ENCODE peak calls at places on chromosomes 4 and X, in nine cellular contexts. K, L, G, W, O, C, J, V and E are unnamed samples.

GRCh38 chrX:154800508-154801207 is 4.6 kb downstream of the MPP1 start:
- DNase-seq in K (no peak), L (peak; percentile 14), G (no peak), W (no peak), O (no peak), C (peak; percentile 64), J (no peak), V (no peak), E (no peak)

GRCh38 chr4:82787342-82787741 is 11.3 kb downstream of the SCD5 start:
- DNase-seq in K (no peak), L (no peak), G (no peak), W (peak; percentile 56), O (no peak), C (no peak), J (no peak), V (peak; percentile 91), E (peak; percentile 46)

GRCh38 chr4:141389649-141390048 is 169.0 kb downstream of the ZNF330 start:
- DNase-seq in K (no peak), L (peak; percentile 76), G (no peak), W (no peak), O (no peak), C (no peak), J (no peak), V (no peak), E (peak; percentile 27)

GRCh38 chrX:48897157-48897620 is 379 bp downstream of the TIMM17B start:
- DNase-seq in K (peak; percentile 75), L (peak; percentile 73), G (peak; percentile 53), W (peak; percentile 62), O (peak; percentile 78), C (peak; percentile 76), J (peak; percentile 87), V (peak; percentile 76), E (peak; percentile 73)

GRCh38 chr4:41154814-41155177 is 59.5 kb downstream of the APBB2 start:
- DNase-seq in K (peak; percentile 36), L (no peak), G (no peak), W (no peak), O (no peak), C (no peak), J (no peak), V (no peak), E (peak; percentile 40)

GRCh38 chr4:2217726-2218125 is 24.2 kb downstream of the HAUS3 start:
- DNase-seq in K (peak; percentile 12), L (peak; percentile 10), G (no peak), W (peak; percentile 30), O (no peak), C (no peak), J (no peak), V (peak; percentile 46), E (peak; percentile 40)

GRCh38 chrX:30308263-30309138 is 689 bp downstream of the NR0B1 start:
- DNase-seq in K (no peak), L (peak; percentile 7), G (no peak), W (peak; percentile 15), O (no peak), C (no peak), J (peak; percentile 48), V (peak; percentile 7), E (peak; percentile 13)

GRCh38 chr4:15797320-15797719 is 19.2 kb downstream of the CD38 start:
- DNase-seq in K (no peak), L (no peak), G (no peak), W (no peak), O (no peak), C (no peak), J (no peak), V (peak; percentile 65), E (no peak)

GRCh38 chr4:86223472-86223871 is 136.4 kb downstream of the MAPK10 start:
- DNase-seq in K (peak; percentile 39), L (peak; percentile 70), G (peak; percentile 37), W (peak; percentile 63), O (peak; percentile 34), C (peak; percentile 2), J (no peak), V (peak; percentile 52), E (peak; percentile 46)

GRCh38 chr4:36006226-36006625 is 238.1 kb downstream of the ARAP2 start:
- DNase-seq in K (no peak), L (peak; percentile 37), G (no peak), W (peak; percentile 5), O (no peak), C (no peak), J (no peak), V (peak; percentile 88), E (peak; percentile 60)

GRCh38 chr4:102610007-102610406 is 108.8 kb downstream of the NFKB1 start:
- DNase-seq in K (peak; percentile 34), L (peak; percentile 37), G (no peak), W (peak; percentile 24), O (peak; percentile 38), C (no peak), J (no peak), V (no peak), E (no peak)

GRCh38 chrX:72245461-72246089 is 6.7 kb upstream of the ERCC6L start:
- DNase-seq in K (peak; percentile 68), L (peak; percentile 67), G (peak; percentile 23), W (peak; percentile 75), O (peak; percentile 31), C (no peak), J (peak; percentile 69), V (peak; percentile 55), E (peak; percentile 57)

GRCh38 chrX:12488781-12489180 is 302.4 kb upstream of the PRPS2 start:
- DNase-seq in K (no peak), L (peak; percentile 54), G (no peak), W (no peak), O (no peak), C (no peak), J (no peak), V (no peak), E (no peak)

GRCh38 chrX:31098081-31098480 is 26.2 kb upstream of the FTHL17 start:
- DNase-seq in K (no peak), L (no peak), G (no peak), W (no peak), O (no peak), C (no peak), J (no peak), V (no peak), E (no peak)

GRCh38 chr4:113919611-113920010 is 59.8 kb downstream of the ARSJ start:
- DNase-seq in K (peak; percentile 21), L (peak; percentile 25), G (no peak), W (peak; percentile 55), O (no peak), C (no peak), J (no peak), V (peak; percentile 66), E (peak; percentile 64)

GRCh38 chr4:3797831-3798500 is 31.8 kb downstream of the ADRA2C start:
- DNase-seq in K (no peak), L (no peak), G (no peak), W (no peak), O (no peak), C (no peak), J (peak; percentile 25), V (no peak), E (no peak)

GRCh38 chr4:151537726-151538125 is 128.8 kb downstream of the FHIP1A start:
- DNase-seq in K (peak; percentile 22), L (peak; percentile 89), G (no peak), W (peak; percentile 51), O (no peak), C (no peak), J (no peak), V (no peak), E (peak; percentile 45)

GRCh38 chr4:75107703-75108612 is 175.0 kb downstream of the PARM1 start:
- DNase-seq in K (peak; percentile 7), L (no peak), G (no peak), W (peak; percentile 23), O (no peak), C (no peak), J (no peak), V (peak; percentile 18), E (no peak)

GRCh38 chr4:188976644-188977115 is 837.4 kb downstream of the TRIML1 start:
- DNase-seq in K (peak; percentile 80), L (peak; percentile 21), G (peak; percentile 68), W (peak; percentile 50), O (no peak), C (peak; percentile 47), J (no peak), V (peak; percentile 47), E (peak; percentile 81)

GRCh38 chr4:99078931-99079624 is 9.5 kb downstream of the ADH5 start:
- DNase-seq in K (no peak), L (no peak), G (no peak), W (no peak), O (no peak), C (no peak), J (no peak), V (no peak), E (no peak)
- TF ChIP-seq CTCF in K (no peak), L (no peak), G (no peak), W (no peak), O (no peak), C (no peak), J (no peak), V (no peak), E (no peak)

GRCh38 chrX:136251042-136251991 is at the start of gene MAP7D3:
- DNase-seq in K (peak; percentile 48), L (peak; percentile 46), G (peak; percentile 71), W (peak; percentile 33), O (peak; percentile 76), C (no peak), J (peak; percentile 82), V (peak; percentile 70), E (peak; percentile 29)
- H3K4me3 ChIP-seq in K (peak within 1 kb of the TSS; percentile 71), L (peak within 1 kb of the TSS; percentile 66), G (peak within 1 kb of the TSS; percentile 83), W (peak within 1 kb of the TSS; percentile 64), O (peak within 1 kb of the TSS; percentile 90), C (peak within 1 kb of the TSS; percentile 55), J (peak within 1 kb of the TSS; percentile 77), V (peak within 1 kb of the TSS; percentile 49), E (peak within 1 kb of the TSS; percentile 51)

GRCh38 chrX:40145001-40145631 is 47.4 kb upstream of the BCOR start:
- DNase-seq in K (no peak), L (no peak), G (no peak), W (no peak), O (no peak), C (no peak), J (peak; percentile 60), V (peak; percentile 36), E (no peak)
- TF ChIP-seq CTCF in K (no peak), L (no peak), G (no peak), W (no peak), O (no peak), C (no peak), J (no peak), V (no peak), E (no peak)

GRCh38 chrX:17414839-17415238 is 39.8 kb downstream of the NHS start:
- DNase-seq in K (no peak), L (no peak), G (no peak), W (no peak), O (no peak), C (no peak), J (no peak), V (no peak), E (no peak)

GRCh38 chrX:17412692-17413091 is 37.7 kb downstream of the NHS start:
- DNase-seq in K (peak; percentile 59), L (peak; percentile 41), G (no peak), W (peak; percentile 91), O (no peak), C (no peak), J (no peak), V (peak; percentile 74), E (peak; percentile 76)

GRCh38 chrX:17411189-17411588 is 36.2 kb downstream of the NHS start:
- DNase-seq in K (no peak), L (no peak), G (no peak), W (peak; percentile 35), O (no peak), C (no peak), J (no peak), V (no peak), E (no peak)

GRCh38 chrX:17414057-17414658 is 39.2 kb downstream of the NHS start:
- DNase-seq in K (peak; percentile 58), L (no peak), G (no peak), W (no peak), O (no peak), C (no peak), J (no peak), V (peak; percentile 72), E (no peak)

GRCh38 chrX:17413228-17413627 is 38.2 kb downstream of the NHS start:
- DNase-seq in K (peak; percentile 82), L (peak; percentile 49), G (no peak), W (peak; percentile 91), O (no peak), C (no peak), J (no peak), V (peak; percentile 78), E (peak; percentile 83)
- H3K4me3 ChIP-seq in K (no peak overlapping the region), L (no peak overlapping the region), G (no peak overlapping the region), W (no peak overlapping the region), O (no peak overlapping the region), C (no peak overlapping the region), J (no peak overlapping the region), V (no peak overlapping the region), E (no peak overlapping the region)